ENCODE peak calls at places on chromosomes 1 and 21, in seven cellular contexts. H is AG04450, T is HFF-Myc, Z is mammary epithelial cell, R is GM23338, N is psoas muscle, L is heart right ventricle. I is an unnamed sample.

GRCh38 chr1:12152106-12152891 is 14.5 kb upstream of the TNFRSF1B start:
- DNase-seq in H (no peak), Z (no peak), N (no peak), T (no peak), L (no peak), R (no peak), I (no peak)

GRCh38 chr1:229221106-229222019 is 49.5 kb upstream of the RAB4A start:
- DNase-seq in H (no peak), N (no peak), R (no peak), Z (peak), L (no peak), T (no peak), I (no peak)

GRCh38 chr1:230797376-230798186 is 50.4 kb downstream of the CAPN9 start:
- DNase-seq in L (peak), H (peak), N (peak), Z (peak), R (peak), T (peak), I (peak)

GRCh38 chr1:40153073-40153770 is 8.0 kb upstream of the RLF start:
- DNase-seq in T (peak), Z (peak), R (peak), H (peak), N (no peak), L (no peak), I (peak)

GRCh38 chr1:68516066-68516465 is 19.2 kb upstream of the DEPDC1 start:
- DNase-seq in N (no peak), H (no peak), Z (peak), R (no peak), L (no peak), T (no peak), I (no peak)

GRCh38 chr1:151457911-151458882 is 1.1 kb downstream of the POGZ start:
- DNase-seq in Z (peak), N (peak), R (peak), H (peak), T (peak), L (peak), I (peak)

GRCh38 chr1:53395671-53396215 is 63.5 kb upstream of the DMRTB1 start:
- DNase-seq in H (no peak), T (no peak), L (no peak), Z (no peak), R (no peak), N (no peak), I (no peak)

GRCh38 chr1:81237531-81238528 is 562.9 kb upstream of the ADGRL2 start:
- DNase-seq in H (no peak), L (no peak), N (no peak), Z (peak), R (no peak), T (no peak), I (no peak)

GRCh38 chr1:201636065-201636464 is 97.1 kb downstream of the NAV1 start:
- DNase-seq in L (no peak), T (no peak), R (no peak), H (no peak), Z (no peak), N (no peak), I (no peak)

GRCh38 chr1:183235503-183235902 is 49.4 kb downstream of the LAMC2 start:
- DNase-seq in T (no peak), L (no peak), Z (no peak), R (no peak), N (no peak), H (no peak), I (no peak)

GRCh38 chr1:109821221-109821669 is 57.5 kb upstream of the EPS8L3 start:
- DNase-seq in R (no peak), H (peak), T (peak), L (no peak), N (peak), Z (peak), I (peak)

GRCh38 chr1:180188679-180189175 is 34.1 kb downstream of the QSOX1 start:
- DNase-seq in Z (no peak), N (no peak), H (no peak), L (no peak), T (no peak), R (no peak), I (no peak)

GRCh38 chr1:209883341-209883971 is 54.6 kb upstream of the SYT14 start:
- DNase-seq in L (no peak), T (no peak), H (peak), R (no peak), N (no peak), Z (peak), I (peak)

GRCh38 chr1:94544706-94545490 is 3.3 kb upstream of the F3 start:
- DNase-seq in N (no peak), H (no peak), T (no peak), Z (peak), R (no peak), L (no peak), I (no peak)

GRCh38 chr1:8204823-8205222 is 113.1 kb upstream of the SLC45A1 start:
- DNase-seq in T (no peak), L (no peak), R (no peak), N (no peak), H (no peak), Z (no peak), I (no peak)

GRCh38 chr1:246760426-246761347 is 36.5 kb downstream of the SCCPDH start:
- DNase-seq in H (no peak), Z (no peak), L (no peak), N (no peak), R (no peak), T (no peak), I (no peak)

GRCh38 chr1:234315091-234315541 is 58.1 kb upstream of the COA6 start:
- DNase-seq in T (peak), L (no peak), R (no peak), Z (peak), H (no peak), N (no peak), I (no peak)

GRCh38 chr1:221415626-221416025 is 326.3 kb downstream of the DUSP10 start:
- DNase-seq in R (no peak), Z (no peak), T (no peak), H (no peak), N (no peak), L (no peak), I (no peak)

GRCh38 chr1:184802739-184803492 is 48.3 kb upstream of the EDEM3 start:
- DNase-seq in N (no peak), R (no peak), Z (peak), L (no peak), T (peak), H (peak), I (no peak)

GRCh38 chr1:20440785-20441200 is 45.2 kb downstream of the CAMK2N1 start:
- DNase-seq in T (no peak), Z (peak), L (no peak), R (peak), N (no peak), H (no peak), I (no peak)

GRCh38 chr1:242025681-242026080 is 26.8 kb upstream of the MAP1LC3C start:
- DNase-seq in L (no peak), T (no peak), H (no peak), R (no peak), Z (no peak), N (no peak), I (no peak)

GRCh38 chr1:211493133-211493864 is 1.3 kb upstream of the RD3 start:
- DNase-seq in N (no peak), L (no peak), H (no peak), Z (no peak), T (no peak), R (no peak), I (no peak)

GRCh38 chr1:43991200-43991475 is 261 bp upstream of the CCDC24 start:
- DNase-seq in H (no peak), Z (no peak), T (no peak), N (no peak), R (no peak), L (no peak), I (no peak)

GRCh38 chr1:44949286-44949685 is 37.1 kb downstream of the EIF2B3 start:
- DNase-seq in H (no peak), N (no peak), L (no peak), Z (no peak), R (no peak), T (no peak), I (no peak)

GRCh38 chr21:46168238-46168637 is 12.9 kb upstream of the FTCD start:
- DNase-seq in N (no peak), T (no peak), R (no peak), H (no peak), Z (no peak), L (no peak), I (no peak)

GRCh38 chr1:33041026-33041425 is 4.3 kb upstream of the AK2 start:
- DNase-seq in T (no peak), Z (no peak), R (no peak), H (no peak), L (no peak), N (no peak), I (no peak)

GRCh38 chr1:184903111-184903692 is 71.1 kb downstream of the NIBAN1 start:
- DNase-seq in R (no peak), H (no peak), L (no peak), Z (no peak), N (no peak), T (no peak), I (no peak)

GRCh38 chr1:156618853-156619581 is at the start of gene HAPLN2:
- DNase-seq in N (no peak), T (no peak), Z (no peak), H (no peak), R (peak), L (no peak), I (no peak)

GRCh38 chr1:93219443-93219842 is 38.9 kb downstream of the CCDC18 start:
- DNase-seq in L (no peak), H (no peak), T (no peak), Z (peak), N (no peak), R (no peak), I (no peak)

GRCh38 chr1:75953461-75953860 is 21.3 kb upstream of the ASB17 start:
- DNase-seq in R (peak), T (no peak), H (no peak), N (no peak), L (no peak), Z (no peak), I (no peak)

GRCh38 chr1:220321758-220322157 is 49.5 kb upstream of the RAB3GAP2 start:
- DNase-seq in T (no peak), N (no peak), H (no peak), L (no peak), Z (no peak), R (peak), I (no peak)

GRCh38 chr1:66747500-66747899 is 4.8 kb upstream of the DYNLT5 start:
- DNase-seq in L (no peak), T (no peak), N (no peak), R (no peak), H (no peak), Z (no peak), I (peak)

GRCh38 chr1:116907351-116907750 is 2.4 kb upstream of the PTGFRN start:
- DNase-seq in L (no peak), T (no peak), N (no peak), R (no peak), H (no peak), Z (peak), I (no peak)

GRCh38 chr1:26237230-26237966 is 3.4 kb downstream of the CEP85 start:
- DNase-seq in R (no peak), Z (peak), H (no peak), N (no peak), L (no peak), T (no peak), I (no peak)

GRCh38 chr1:150561830-150562367 is 12.7 kb downstream of the ADAMTSL4 start:
- DNase-seq in R (peak), L (peak), Z (peak), T (peak), H (peak), N (peak), I (peak)

GRCh38 chr1:228206582-228207351 is 1.1 kb upstream of the OBSCN start:
- DNase-seq in H (no peak), L (no peak), T (no peak), R (no peak), N (no peak), Z (no peak), I (no peak)

GRCh38 chr1:109161836-109162606 is 48.1 kb downstream of the ELAPOR1 start:
- DNase-seq in T (no peak), R (peak), L (peak), Z (peak), N (no peak), H (no peak), I (peak)

GRCh38 chr1:89942825-89943658 is 51.9 kb upstream of the ZNF326 start:
- DNase-seq in Z (no peak), H (no peak), T (no peak), N (no peak), R (no peak), L (no peak), I (peak)

DNA sequence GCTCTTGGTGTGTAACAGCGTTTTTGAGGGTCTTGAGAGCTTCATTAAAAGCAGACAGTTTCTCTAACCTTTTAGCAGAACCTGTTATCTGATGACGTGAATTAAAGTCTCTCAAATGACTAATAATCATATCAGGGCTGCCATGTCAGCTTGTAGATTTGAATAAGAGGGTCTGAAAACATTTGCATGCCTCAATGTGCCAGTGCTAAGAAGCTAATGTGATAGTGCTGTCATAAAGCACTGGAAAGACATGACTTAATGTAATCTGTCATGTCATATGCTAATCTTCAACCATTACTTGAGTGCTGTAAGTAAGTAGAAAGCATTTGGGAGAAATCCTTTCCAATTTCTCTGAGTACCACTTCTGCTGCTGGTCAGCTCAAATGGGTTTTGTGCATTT is 609.1 kb downstream of the LMO4 start:
- DNase-seq in T (no peak), L (no peak), Z (no peak), H (no peak), R (no peak), N (no peak), I (no peak)
- H3K4me3 ChIP-seq in T (no peak), L (no peak), Z (no peak), H (no peak), R (no peak), N (no peak), I (no peak)

GRCh38 chr1:30525980-30526651 is 197.3 kb downstream of the MATN1 start:
- DNase-seq in Z (peak), T (peak), N (peak), L (peak), H (no peak), R (no peak), I (peak)
- H3K4me3 ChIP-seq in Z (no peak), T (no peak), N (no peak), L (no peak), H (no peak), R (no peak), I (no peak)

GRCh38 chr1:39116868-39117728 is 87.4 kb upstream of the MACF1 start:
- DNase-seq in L (no peak), Z (peak), H (no peak), R (no peak), N (no peak), T (no peak), I (no peak)
- H3K4me3 ChIP-seq in L (no peak), Z (no peak), H (no peak), R (no peak), N (no peak), T (no peak), I (no peak)

DNA sequence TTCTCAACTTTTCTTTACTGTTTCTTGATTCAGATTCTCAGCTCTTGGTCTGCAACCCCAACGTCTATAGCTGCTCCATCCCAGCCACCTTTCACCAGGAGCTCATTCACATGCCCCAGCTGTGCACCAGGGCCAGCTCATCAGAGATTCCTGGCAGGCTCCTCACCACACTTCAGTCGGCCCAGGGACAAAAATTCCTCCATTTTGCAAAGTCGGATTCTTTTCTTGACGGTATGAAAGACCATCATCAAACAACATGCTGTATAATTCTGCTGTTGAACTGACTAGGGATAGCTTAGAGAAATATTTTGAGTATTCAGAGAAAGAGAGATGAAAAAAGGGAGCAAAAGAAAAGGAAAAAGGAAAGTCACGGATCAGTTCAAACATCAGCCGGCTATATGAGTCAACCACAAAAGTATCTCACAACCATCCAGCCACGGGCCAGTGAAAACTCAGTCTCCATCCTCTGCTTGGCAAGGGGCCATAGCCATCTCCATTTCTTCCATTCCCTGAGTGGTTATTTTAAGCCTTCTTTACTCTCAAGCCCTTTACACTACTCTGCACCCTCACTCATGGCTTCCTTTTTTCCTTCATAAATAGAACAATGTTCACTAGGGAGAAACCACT is 14.1 kb downstream of the DNASE2B start:
- DNase-seq in Z (no peak), T (no peak), H (peak), N (no peak), L (no peak), R (no peak), I (no peak)
- H3K4me3 ChIP-seq in Z (no peak), T (no peak), H (peak), N (peak), L (no peak), R (no peak), I (no peak)

GRCh38 chr1:18107671-18108312 is at the start of gene IGSF21:
- DNase-seq in T (no peak), Z (no peak), H (no peak), N (no peak), L (no peak), R (peak), I (no peak)
- H3K4me3 ChIP-seq in T (no peak), Z (no peak), H (no peak), N (peak), L (no peak), R (peak), I (no peak)